ENCODE peak calls at places on chromosomes 7 and 10, in eight cellular contexts. One of them, this sample, is unnamed. For H3K4me1, the result is how much of the 10 kb centered on the place peaks cover.

GRCh38 chr7:151592868-151593486 is 73.3 kb upstream of the RHEB start:
- DNase-seq in right atrium auricular region: no peak
- DNase-seq in lower lobe of right lung: no peak
- DNase-seq in thoracic aorta: peak
- DNase-seq in mammary epithelial cell: peak
- DNase-seq in Peyer's patch: no peak
- DNase-seq in H9: no peak
- DNase-seq in pancreas: no peak
- DNase-seq in this sample: peak

GRCh38 chr7:71137479-71137878 is 5.5 kb downstream of the GALNT17 start:
- DNase-seq in pancreas: no peak
- DNase-seq in lower lobe of right lung: no peak
- DNase-seq in mammary epithelial cell: no peak
- DNase-seq in thoracic aorta: no peak
- DNase-seq in Peyer's patch: no peak
- DNase-seq in H9: no peak
- DNase-seq in right atrium auricular region: no peak
- DNase-seq in this sample: no peak

GRCh38 chr7:122006687-122007086 is 133.7 kb downstream of the PTPRZ1 start:
- DNase-seq in lower lobe of right lung: no peak
- DNase-seq in pancreas: no peak
- DNase-seq in right atrium auricular region: no peak
- DNase-seq in Peyer's patch: no peak
- DNase-seq in mammary epithelial cell: peak
- DNase-seq in H9: no peak
- DNase-seq in thoracic aorta: no peak
- DNase-seq in this sample: no peak

GRCh38 chr10:102413806-102414561 is 4.6 kb downstream of the PSD start:
- DNase-seq in thoracic aorta: no peak
- DNase-seq in mammary epithelial cell: no peak
- DNase-seq in H9: no peak
- DNase-seq in right atrium auricular region: no peak
- DNase-seq in lower lobe of right lung: no peak
- DNase-seq in pancreas: peak
- DNase-seq in Peyer's patch: no peak
- DNase-seq in this sample: no peak

GRCh38 chr10:102796407-102797176 is 40.6 kb downstream of the CYP17A1 start:
- DNase-seq in lower lobe of right lung: peak
- DNase-seq in thoracic aorta: no peak
- DNase-seq in pancreas: no peak
- DNase-seq in right atrium auricular region: peak
- DNase-seq in H9: no peak
- DNase-seq in mammary epithelial cell: no peak
- DNase-seq in Peyer's patch: peak
- DNase-seq in this sample: no peak

GRCh38 chr7:55192718-55193117 is 172.4 kb upstream of the LANCL2 start:
- DNase-seq in H9: peak
- DNase-seq in pancreas: no peak
- DNase-seq in Peyer's patch: no peak
- DNase-seq in right atrium auricular region: no peak
- DNase-seq in lower lobe of right lung: no peak
- DNase-seq in thoracic aorta: no peak
- DNase-seq in mammary epithelial cell: peak
- DNase-seq in this sample: no peak

GRCh38 chr7:151506901-151507382 is 12.8 kb downstream of the RHEB start:
- DNase-seq in pancreas: no peak
- DNase-seq in right atrium auricular region: no peak
- DNase-seq in mammary epithelial cell: peak
- DNase-seq in thoracic aorta: no peak
- DNase-seq in lower lobe of right lung: no peak
- DNase-seq in Peyer's patch: no peak
- DNase-seq in H9: no peak
- DNase-seq in this sample: no peak

GRCh38 chr7:676246-676971 is 50.1 kb upstream of the DNAAF5 start:
- DNase-seq in thoracic aorta: no peak
- DNase-seq in pancreas: peak
- DNase-seq in mammary epithelial cell: no peak
- DNase-seq in H9: no peak
- DNase-seq in Peyer's patch: no peak
- DNase-seq in right atrium auricular region: no peak
- DNase-seq in lower lobe of right lung: no peak
- DNase-seq in this sample: no peak

GRCh38 chr7:33262476-33262875 is 133.1 kb downstream of the BBS9 start:
- DNase-seq in pancreas: no peak
- DNase-seq in right atrium auricular region: no peak
- DNase-seq in mammary epithelial cell: peak
- DNase-seq in thoracic aorta: no peak
- DNase-seq in lower lobe of right lung: no peak
- DNase-seq in Peyer's patch: no peak
- DNase-seq in H9: no peak
- DNase-seq in this sample: no peak

GRCh38 chr10:79344502-79345195 is 2.6 kb upstream of the PPIF start:
- DNase-seq in H9: no peak
- DNase-seq in Peyer's patch: peak
- DNase-seq in thoracic aorta: no peak
- DNase-seq in mammary epithelial cell: no peak
- DNase-seq in lower lobe of right lung: no peak
- DNase-seq in pancreas: peak
- DNase-seq in right atrium auricular region: no peak
- DNase-seq in this sample: no peak

GRCh38 chr10:103416436-103417147 is 20.2 kb downstream of the PDCD11 start:
- DNase-seq in right atrium auricular region: peak
- DNase-seq in Peyer's patch: peak
- DNase-seq in H9: no peak
- DNase-seq in pancreas: no peak
- DNase-seq in lower lobe of right lung: no peak
- DNase-seq in thoracic aorta: peak
- DNase-seq in mammary epithelial cell: peak
- DNase-seq in this sample: peak

GRCh38 chr7:4763091-4763793 is 12.2 kb upstream of the AP5Z1 start:
- DNase-seq in Peyer's patch: no peak
- DNase-seq in mammary epithelial cell: no peak
- DNase-seq in pancreas: peak
- DNase-seq in thoracic aorta: no peak
- DNase-seq in lower lobe of right lung: no peak
- DNase-seq in H9: no peak
- DNase-seq in right atrium auricular region: no peak
- DNase-seq in this sample: no peak

GRCh38 chr10:82037076-82037475 is 162.1 kb downstream of the NRG3 start:
- DNase-seq in Peyer's patch: no peak
- DNase-seq in H9: no peak
- DNase-seq in pancreas: no peak
- DNase-seq in mammary epithelial cell: no peak
- DNase-seq in lower lobe of right lung: no peak
- DNase-seq in thoracic aorta: peak
- DNase-seq in right atrium auricular region: no peak
- DNase-seq in this sample: no peak

GRCh38 chr7:141225916-141226618 is 152.2 kb downstream of the TMEM178B start:
- DNase-seq in H9: no peak
- DNase-seq in Peyer's patch: no peak
- DNase-seq in lower lobe of right lung: no peak
- DNase-seq in pancreas: no peak
- DNase-seq in mammary epithelial cell: peak
- DNase-seq in right atrium auricular region: no peak
- DNase-seq in thoracic aorta: no peak
- DNase-seq in this sample: no peak

GRCh38 chr10:43060291-43060690 is 16.6 kb upstream of the RET start:
- DNase-seq in mammary epithelial cell: peak
- DNase-seq in Peyer's patch: no peak
- DNase-seq in H9: no peak
- DNase-seq in pancreas: peak
- DNase-seq in thoracic aorta: no peak
- DNase-seq in lower lobe of right lung: no peak
- DNase-seq in right atrium auricular region: no peak
- DNase-seq in this sample: no peak

GRCh38 chr10:118472415-118472814 is 123.0 kb downstream of the PRLHR start:
- DNase-seq in right atrium auricular region: no peak
- DNase-seq in mammary epithelial cell: peak
- DNase-seq in Peyer's patch: no peak
- DNase-seq in lower lobe of right lung: no peak
- DNase-seq in H9: no peak
- DNase-seq in thoracic aorta: no peak
- DNase-seq in pancreas: no peak
- DNase-seq in this sample: no peak

GRCh38 chr10:104089621-104090020 is 3.9 kb upstream of the COL17A1 start:
- DNase-seq in mammary epithelial cell: peak
- DNase-seq in right atrium auricular region: no peak
- DNase-seq in Peyer's patch: no peak
- DNase-seq in lower lobe of right lung: no peak
- DNase-seq in thoracic aorta: no peak
- DNase-seq in H9: no peak
- DNase-seq in pancreas: no peak
- DNase-seq in this sample: no peak

DNA sequence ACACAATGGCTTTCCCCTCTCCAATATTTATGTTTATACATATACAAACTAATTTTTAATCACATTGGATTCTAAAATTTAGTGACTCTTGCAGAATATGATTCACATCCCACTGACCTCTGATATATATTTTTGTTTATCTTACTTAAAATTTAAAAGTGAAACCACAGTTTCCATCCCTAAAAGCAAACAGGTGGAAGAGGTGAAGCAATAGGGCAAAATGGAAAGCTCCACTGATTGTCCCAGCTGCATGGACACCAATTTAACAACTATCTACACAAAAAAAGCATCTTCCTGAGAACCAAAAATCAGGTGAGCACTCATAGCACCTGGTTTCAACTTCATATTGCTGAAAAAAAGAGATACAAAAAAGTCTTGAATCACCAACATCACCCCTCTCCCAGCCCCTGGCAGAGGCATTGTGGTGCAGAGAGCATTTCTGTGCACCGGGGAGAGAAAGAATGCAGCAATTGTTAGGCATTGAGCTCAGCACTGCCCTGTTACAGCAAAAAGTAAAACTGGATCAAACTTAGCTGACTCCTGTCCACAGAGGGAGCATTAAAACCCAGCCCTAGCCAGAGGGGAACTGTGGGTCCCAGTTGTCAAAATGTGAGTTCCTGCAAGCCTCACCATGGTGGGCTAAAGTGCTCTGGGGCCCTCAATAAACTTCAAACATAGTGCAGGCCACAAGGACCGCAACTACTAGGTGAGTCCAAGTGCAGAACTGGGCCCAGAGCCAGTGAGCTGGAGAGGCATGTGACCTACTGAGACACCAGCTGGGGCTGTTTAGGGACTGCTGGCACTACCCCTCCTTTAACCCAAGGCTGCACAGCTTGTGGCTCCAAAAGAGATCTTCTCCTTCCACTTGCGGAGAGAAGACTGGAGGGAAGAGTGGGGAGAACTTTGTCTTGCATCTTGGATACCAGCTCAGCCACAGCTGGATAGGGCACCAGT is 92.1 kb downstream of the SIRT1 start:
- DNase-seq in pancreas: peak
- DNase-seq in mammary epithelial cell: no peak
- DNase-seq in Peyer's patch: no peak
- DNase-seq in lower lobe of right lung: no peak
- DNase-seq in right atrium auricular region: no peak
- DNase-seq in H9: peak
- DNase-seq in thoracic aorta: no peak
- DNase-seq in this sample: no peak
- H3K27ac ChIP-seq in pancreas: no peak
- H3K27ac ChIP-seq in mammary epithelial cell: no peak
- H3K27ac ChIP-seq in Peyer's patch: no peak
- H3K27ac ChIP-seq in lower lobe of right lung: no peak
- H3K27ac ChIP-seq in right atrium auricular region: no peak
- H3K27ac ChIP-seq in H9: no peak
- H3K27ac ChIP-seq in thoracic aorta: no peak
- H3K27ac ChIP-seq in this sample: peak

GRCh38 chr10:88270061-88270808 is 312.9 kb downstream of the RNLS start:
- DNase-seq in mammary epithelial cell: no peak
- DNase-seq in lower lobe of right lung: no peak
- DNase-seq in pancreas: no peak
- DNase-seq in thoracic aorta: no peak
- DNase-seq in right atrium auricular region: no peak
- DNase-seq in Peyer's patch: no peak
- DNase-seq in H9: no peak
- DNase-seq in this sample: no peak
- H3K4me1 ChIP-seq in mammary epithelial cell: under half
- H3K4me1 ChIP-seq in lower lobe of right lung: under half
- H3K4me1 ChIP-seq in pancreas: under half
- H3K4me1 ChIP-seq in thoracic aorta: under half
- H3K4me1 ChIP-seq in right atrium auricular region: under half
- H3K4me1 ChIP-seq in Peyer's patch: under half
- H3K4me1 ChIP-seq in H9: under half
- H3K4me1 ChIP-seq in this sample: under half

GRCh38 chr10:15817407-15818046 is 42.8 kb downstream of the MINDY3 start:
- DNase-seq in pancreas: no peak
- DNase-seq in lower lobe of right lung: no peak
- DNase-seq in H9: no peak
- DNase-seq in right atrium auricular region: no peak
- DNase-seq in mammary epithelial cell: no peak
- DNase-seq in thoracic aorta: no peak
- DNase-seq in Peyer's patch: no peak
- DNase-seq in this sample: peak
- H3K27ac ChIP-seq in pancreas: no peak
- H3K27ac ChIP-seq in lower lobe of right lung: no peak
- H3K27ac ChIP-seq in H9: no peak
- H3K27ac ChIP-seq in right atrium auricular region: no peak
- H3K27ac ChIP-seq in mammary epithelial cell: no peak
- H3K27ac ChIP-seq in thoracic aorta: peak
- H3K27ac ChIP-seq in Peyer's patch: no peak
- H3K27ac ChIP-seq in this sample: peak

GRCh38 chr7:47326220-47326619 is 255.7 kb downstream of the TNS3 start:
- DNase-seq in right atrium auricular region: no peak
- DNase-seq in thoracic aorta: no peak
- DNase-seq in Peyer's patch: no peak
- DNase-seq in lower lobe of right lung: no peak
- DNase-seq in mammary epithelial cell: peak
- DNase-seq in pancreas: no peak
- DNase-seq in H9: no peak
- DNase-seq in this sample: no peak

GRCh38 chr7:47328392-47329319 is 253.3 kb downstream of the TNS3 start:
- DNase-seq in pancreas: no peak
- DNase-seq in thoracic aorta: no peak
- DNase-seq in Peyer's patch: no peak
- DNase-seq in lower lobe of right lung: no peak
- DNase-seq in mammary epithelial cell: no peak
- DNase-seq in right atrium auricular region: no peak
- DNase-seq in H9: no peak
- DNase-seq in this sample: no peak

GRCh38 chr7:47327698-47328391 is 254.1 kb downstream of the TNS3 start:
- DNase-seq in mammary epithelial cell: peak
- DNase-seq in Peyer's patch: peak
- DNase-seq in H9: peak
- DNase-seq in thoracic aorta: peak
- DNase-seq in pancreas: peak
- DNase-seq in lower lobe of right lung: peak
- DNase-seq in right atrium auricular region: peak
- DNase-seq in this sample: peak

GRCh38 chr7:47326808-47327207 is 255.1 kb downstream of the TNS3 start:
- DNase-seq in lower lobe of right lung: no peak
- DNase-seq in thoracic aorta: no peak
- DNase-seq in Peyer's patch: no peak
- DNase-seq in pancreas: no peak
- DNase-seq in mammary epithelial cell: no peak
- DNase-seq in H9: no peak
- DNase-seq in right atrium auricular region: no peak
- DNase-seq in this sample: no peak

DNA sequence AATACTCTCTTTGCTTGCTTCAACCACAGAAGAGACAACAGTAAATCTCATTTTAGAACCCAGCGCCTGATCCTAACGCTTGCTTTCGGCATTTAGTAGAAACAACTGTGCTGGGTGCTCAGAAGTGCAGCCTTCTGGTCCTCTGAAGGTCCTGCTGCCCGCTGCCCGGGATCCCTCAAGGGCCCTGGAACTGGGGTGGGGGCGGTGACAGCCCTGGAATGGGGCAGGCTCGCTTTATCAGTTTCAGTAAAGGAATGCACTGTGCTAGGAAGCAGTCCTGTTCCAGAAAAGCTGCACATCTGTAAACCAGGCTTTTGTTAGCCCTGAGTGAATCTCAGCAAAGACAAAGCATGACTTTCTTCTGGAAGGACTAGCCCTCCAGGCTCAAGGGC is 254.6 kb downstream of the TNS3 start:
- DNase-seq in pancreas: no peak
- DNase-seq in lower lobe of right lung: no peak
- DNase-seq in thoracic aorta: no peak
- DNase-seq in right atrium auricular region: no peak
- DNase-seq in Peyer's patch: no peak
- DNase-seq in H9: no peak
- DNase-seq in mammary epithelial cell: no peak
- DNase-seq in this sample: peak
- H3K4me1 ChIP-seq in pancreas: under half
- H3K4me1 ChIP-seq in lower lobe of right lung: under half
- H3K4me1 ChIP-seq in thoracic aorta: under half
- H3K4me1 ChIP-seq in right atrium auricular region: under half
- H3K4me1 ChIP-seq in Peyer's patch: under half
- H3K4me1 ChIP-seq in H9: under half
- H3K4me1 ChIP-seq in mammary epithelial cell: half or more
- H3K4me1 ChIP-seq in this sample: under half